ENCODE peak calls at places on chromosomes 6 and 20, in seven cellular contexts. Z is body of pancreas, F is NT2/D1, O is thyroid gland, E is cardiac muscle cell, D is brain microvascular endothelial cell, U is SK-N-SH. H is an unnamed sample. For H3K36me3, the result is how much of the 10 kb centered on the place peaks cover.

GRCh38 chr20:45039470-45039811 is 61.5 kb downstream of the KCNS1 start:
- DNase-seq in Z (no peak), F (no peak), O (no peak), E (no peak), D (no peak), U (no peak), H (no peak)

GRCh38 chr6:156756630-156757610 is 20.3 kb upstream of the ARID1B start:
- DNase-seq in Z (no peak), F (no peak), O (no peak), E (no peak), D (no peak), U (no peak), H (no peak)

GRCh38 chr6:90538651-90539050 is 48.2 kb downstream of the MAP3K7 start:
- DNase-seq in Z (no peak), F (no peak), O (no peak), E (peak), D (peak), U (no peak), H (no peak)

GRCh38 chr6:23013776-23014175 is 444.4 kb downstream of the HDGFL1 start:
- DNase-seq in Z (no peak), F (peak), O (no peak), E (no peak), D (no peak), U (no peak), H (no peak)

GRCh38 chr6:136784910-136785746 is 7.1 kb downstream of the MAP3K5 start:
- DNase-seq in Z (peak), F (no peak), O (peak), E (no peak), D (no peak), U (no peak), H (no peak)

GRCh38 chr20:50039706-50040431 is 57.1 kb downstream of the SNAI1 start:
- DNase-seq in Z (no peak), F (no peak), O (no peak), E (peak), D (no peak), U (peak), H (no peak)

GRCh38 chr20:51560550-51561307 is 18.2 kb upstream of the NFATC2 start:
- DNase-seq in Z (no peak), F (no peak), O (no peak), E (no peak), D (no peak), U (no peak), H (no peak)

GRCh38 chr6:6713660-6714446 is 125.3 kb downstream of the LY86 start:
- DNase-seq in Z (peak), F (no peak), O (no peak), E (no peak), D (peak), U (peak), H (no peak)

GRCh38 chr6:36126121-36126520 is 4.2 kb upstream of the MAPK13 start:
- DNase-seq in Z (no peak), F (no peak), O (no peak), E (no peak), D (no peak), U (no peak), H (no peak)

GRCh38 chr20:53331151-53331973 is 262.3 kb downstream of the ZNF217 start:
- DNase-seq in Z (no peak), F (peak), O (no peak), E (no peak), D (peak), U (peak), H (no peak)

GRCh38 chr6:4637691-4638433 is 138.3 kb upstream of the CDYL start:
- DNase-seq in Z (no peak), F (no peak), O (no peak), E (no peak), D (peak), U (no peak), H (no peak)

GRCh38 chr6:111113731-111114438 is 26.6 kb downstream of the SLC16A10 start:
- DNase-seq in Z (peak), F (peak), O (peak), E (peak), D (peak), U (peak), H (no peak)

GRCh38 chr6:166492092-166492491 is 94.4 kb downstream of the RAMACL start:
- DNase-seq in Z (no peak), F (no peak), O (no peak), E (no peak), D (no peak), U (no peak), H (no peak)

GRCh38 chr6:152428126-152428525 is 209.0 kb downstream of the SYNE1 start:
- DNase-seq in Z (no peak), F (no peak), O (peak), E (no peak), D (peak), U (no peak), H (no peak)

GRCh38 chr20:4814696-4815252 is 93.1 kb downstream of the PRND start:
- DNase-seq in Z (peak), F (no peak), O (no peak), E (no peak), D (no peak), U (no peak), H (no peak)

GRCh38 chr6:17233531-17233930 is 47.6 kb upstream of the RBM24 start:
- DNase-seq in Z (no peak), F (no peak), O (no peak), E (no peak), D (peak), U (no peak), H (no peak)

GRCh38 chr6:21005816-21006553 is 471.7 kb downstream of the CDKAL1 start:
- DNase-seq in Z (no peak), F (no peak), O (no peak), E (no peak), D (peak), U (peak), H (no peak)

GRCh38 chr6:136669299-136669699 is 119.1 kb upstream of the MAP7 start:
- DNase-seq in Z (no peak), F (no peak), O (peak), E (no peak), D (peak), U (no peak), H (peak)

GRCh38 chr6:33927551-33927950 is 123.7 kb upstream of the MLN start:
- DNase-seq in Z (no peak), F (no peak), O (no peak), E (no peak), D (peak), U (no peak), H (no peak)

GRCh38 chr20:63498950-63499332 is at the start of gene EEF1A2:
- DNase-seq in Z (peak), F (no peak), O (no peak), E (peak), D (no peak), U (peak), H (no peak)

GRCh38 chr20:35702051-35702823 is 3.0 kb downstream of the ROMO1 start:
- DNase-seq in Z (no peak), F (no peak), O (no peak), E (no peak), D (no peak), U (no peak), H (no peak)

GRCh38 chr20:35571566-35571965 is 29.7 kb downstream of the ERGIC3 start:
- DNase-seq in Z (no peak), F (no peak), O (no peak), E (no peak), D (no peak), U (no peak), H (no peak)

GRCh38 chr6:111846511-111847409 is 26.5 kb downstream of the FYN start:
- DNase-seq in Z (no peak), F (no peak), O (peak), E (no peak), D (no peak), U (no peak), H (no peak)

GRCh38 chr6:16108419-16108818 is 20.5 kb upstream of the MYLIP start:
- DNase-seq in Z (no peak), F (no peak), O (no peak), E (no peak), D (no peak), U (no peak), H (no peak)

GRCh38 chr6:90157441-90157840 is 139.2 kb downstream of the BACH2 start:
- DNase-seq in Z (no peak), F (no peak), O (no peak), E (no peak), D (no peak), U (no peak), H (no peak)

GRCh38 chr6:47414517-47415167 is 62.9 kb upstream of the CD2AP start:
- DNase-seq in Z (peak), F (no peak), O (no peak), E (no peak), D (peak), U (no peak), H (peak)

GRCh38 chr6:140912686-140913085 is 1220.0 kb upstream of the GJE1 start:
- DNase-seq in Z (no peak), F (no peak), O (no peak), E (no peak), D (no peak), U (no peak), H (no peak)

GRCh38 chr6:103908898-103909297 is 950.8 kb downstream of the HACE1 start:
- DNase-seq in Z (no peak), F (no peak), O (no peak), E (no peak), D (no peak), U (no peak), H (no peak)

GRCh38 chr6:15205321-15205720 is 40.5 kb upstream of the JARID2 start:
- DNase-seq in Z (no peak), F (no peak), O (no peak), E (no peak), D (no peak), U (no peak), H (no peak)

GRCh38 chr20:1911536-1911935 is 16.3 kb downstream of the SIRPA start:
- DNase-seq in Z (no peak), F (no peak), O (no peak), E (no peak), D (no peak), U (no peak), H (no peak)

GRCh38 chr6:81909981-81910910 is 157.8 kb upstream of the TENT5A start:
- DNase-seq in Z (no peak), F (no peak), O (no peak), E (no peak), D (no peak), U (no peak), H (no peak)

GRCh38 chr6:94859924-94860323 is 717.4 kb upstream of the MANEA start:
- DNase-seq in Z (no peak), F (no peak), O (no peak), E (no peak), D (no peak), U (no peak), H (no peak)

GRCh38 chr6:87698618-87699017 is 3.4 kb downstream of the AKIRIN2 start:
- DNase-seq in Z (no peak), F (no peak), O (no peak), E (no peak), D (no peak), U (no peak), H (no peak)

GRCh38 chr20:43383026-43383795 is 74.5 kb upstream of the SRSF6 start:
- DNase-seq in Z (no peak), F (no peak), O (no peak), E (no peak), D (no peak), U (no peak), H (no peak)

GRCh38 chr6:56798163-56798562 is 155.5 kb upstream of the DST start:
- DNase-seq in Z (no peak), F (no peak), O (no peak), E (no peak), D (peak), U (no peak), H (no peak)

GRCh38 chr6:90493332-90493731 is 93.5 kb downstream of the MAP3K7 start:
- DNase-seq in Z (no peak), F (no peak), O (no peak), E (no peak), D (no peak), U (no peak), H (no peak)

GRCh38 chr20:59948828-59949720 is 8.9 kb downstream of the FAM217B start:
- DNase-seq in Z (no peak), F (no peak), O (peak), E (peak), D (peak), U (peak), H (peak)

GRCh38 chr6:82980086-82980485 is 85.6 kb downstream of the UBE3D start:
- DNase-seq in Z (no peak), F (no peak), O (no peak), E (no peak), D (no peak), U (no peak), H (no peak)

GRCh38 chr6:132734694-132735236 is 20.9 kb upstream of the VNN1 start:
- DNase-seq in Z (peak), F (no peak), O (no peak), E (peak), D (no peak), U (no peak), H (no peak)

GRCh38 chr6:149484733-149485700 is at the start of gene ZC3H12D:
- DNase-seq in Z (peak), F (no peak), O (peak), E (no peak), D (peak), U (no peak), H (no peak)

GRCh38 chr6:149483849-149484635 is 772 bp downstream of the ZC3H12D start:
- DNase-seq in Z (no peak), F (no peak), O (no peak), E (no peak), D (no peak), U (no peak), H (no peak)

GRCh38 chr6:149482542-149483261 is 2.1 kb downstream of the ZC3H12D start:
- DNase-seq in Z (no peak), F (no peak), O (no peak), E (no peak), D (no peak), U (no peak), H (no peak)

GRCh38 chr6:149480502-149481280 is 4.1 kb downstream of the ZC3H12D start:
- DNase-seq in Z (no peak), F (no peak), O (no peak), E (no peak), D (no peak), U (no peak), H (no peak)

DNA sequence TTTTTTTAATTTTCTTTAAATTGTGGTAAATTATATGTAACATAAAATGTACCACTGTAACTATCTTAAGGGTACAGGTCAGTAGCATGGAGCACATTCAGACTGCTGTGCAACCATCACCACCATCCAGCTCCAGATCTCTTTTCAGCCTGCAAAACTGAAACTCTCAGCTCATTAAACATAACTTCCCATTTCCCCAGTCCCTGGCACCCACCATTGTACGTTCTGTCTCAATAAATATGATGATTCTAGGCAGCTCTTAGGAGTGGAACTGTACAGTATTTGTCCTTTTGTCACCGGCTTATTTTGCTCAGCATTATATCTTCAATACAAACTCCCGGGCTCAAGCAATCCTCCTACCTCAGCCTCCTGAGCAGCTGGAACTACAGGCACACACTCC is 1.5 kb downstream of the ZC3H12D start:
- DNase-seq in Z (no peak), F (no peak), O (no peak), E (no peak), D (no peak), U (no peak), H (no peak)
- H3K4me3 ChIP-seq in Z (no peak), F (no peak), O (no peak), E (no peak), D (no peak), U (no peak), H (no peak)

GRCh38 chr6:8085053-8085511 is 17.3 kb downstream of the EEF1E1 start:
- DNase-seq in Z (peak), F (no peak), O (peak), E (no peak), D (peak), U (no peak), H (no peak)

GRCh38 chr6:8088886-8089285 is 13.5 kb downstream of the EEF1E1 start:
- DNase-seq in Z (no peak), F (no peak), O (no peak), E (no peak), D (no peak), U (no peak), H (no peak)

GRCh38 chr6:8086755-8087306 is 15.5 kb downstream of the EEF1E1 start:
- DNase-seq in Z (no peak), F (no peak), O (no peak), E (no peak), D (no peak), U (no peak), H (no peak)

GRCh38 chr6:8087870-8088269 is 14.5 kb downstream of the EEF1E1 start:
- DNase-seq in Z (no peak), F (no peak), O (no peak), E (no peak), D (no peak), U (no peak), H (no peak)

DNA sequence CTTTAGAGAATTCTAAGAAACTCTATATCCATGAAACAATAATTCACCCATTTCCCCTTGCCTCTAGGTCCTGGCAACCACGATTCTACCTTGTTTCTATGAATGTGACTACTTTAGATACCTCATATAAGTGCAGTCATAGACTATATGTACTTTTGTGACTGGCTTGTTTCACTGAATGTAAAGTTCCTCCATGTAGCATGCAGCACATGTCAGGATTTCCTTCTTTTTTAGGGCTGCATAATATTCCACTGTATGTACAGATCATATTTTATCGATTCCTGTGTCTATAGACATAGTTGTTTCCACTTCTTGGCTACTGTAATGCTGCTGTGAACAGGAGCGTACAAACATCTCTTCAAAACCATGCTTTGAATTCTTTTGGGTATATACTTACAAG is 11.7 kb downstream of the EEF1E1 start:
- DNase-seq in Z (no peak), F (no peak), O (no peak), E (no peak), D (no peak), U (no peak), H (no peak)
- H3K36me3 ChIP-seq in Z (under half), F (half or more), O (under half), E (under half), D (under half), U (half or more), H (under half)

GRCh38 chr20:46708172-46708860 is 1.1 kb upstream of the SLC2A10 start:
- DNase-seq in Z (peak), F (no peak), O (peak), E (no peak), D (no peak), U (no peak), H (peak)
- H3K4me3 ChIP-seq in Z (no peak), F (no peak), O (no peak), E (no peak), D (no peak), U (no peak), H (no peak)

GRCh38 chr20:38079353-38079752 is 45.8 kb downstream of the RPRD1B start:
- DNase-seq in Z (no peak), F (no peak), O (no peak), E (no peak), D (no peak), U (no peak), H (no peak)
- H3K36me3 ChIP-seq in Z (under half), F (under half), O (under half), E (under half), D (under half), U (under half), H (under half)

DNA sequence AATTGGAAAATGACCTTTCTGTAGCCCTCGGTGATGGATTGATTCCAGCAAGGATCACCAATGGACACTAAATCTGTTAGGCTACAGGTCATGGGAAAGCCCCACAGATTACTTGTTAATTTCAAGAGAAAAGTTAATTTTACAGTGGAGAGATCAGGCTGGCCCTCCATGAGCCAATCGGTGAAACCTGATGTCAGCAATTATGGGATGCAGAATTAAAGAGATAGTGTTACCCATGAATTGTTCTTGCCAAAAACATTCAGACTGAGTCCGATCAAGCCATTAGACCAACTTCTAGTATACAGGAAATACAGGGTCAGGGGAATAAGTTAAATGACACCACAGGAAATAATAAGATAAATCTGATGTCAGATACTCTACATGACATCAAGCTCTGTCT is 214.9 kb upstream of the SYNDIG1 start:
- DNase-seq in Z (no peak), F (no peak), O (no peak), E (no peak), D (no peak), U (no peak), H (no peak)
- H3K4me3 ChIP-seq in Z (no peak), F (no peak), O (no peak), E (no peak), D (no peak), U (no peak), H (no peak)

GRCh38 chr20:57408131-57408530 is 16.9 kb downstream of the RBM38 start:
- DNase-seq in Z (no peak), F (no peak), O (no peak), E (no peak), D (no peak), U (no peak), H (no peak)

GRCh38 chr20:57408536-57409233 is 17.5 kb downstream of the RBM38 start:
- DNase-seq in Z (no peak), F (no peak), O (no peak), E (no peak), D (no peak), U (no peak), H (no peak)

GRCh38 chr20:57410398-57411323 is 19.5 kb downstream of the RBM38 start:
- DNase-seq in Z (no peak), F (no peak), O (no peak), E (no peak), D (no peak), U (no peak), H (no peak)

GRCh38 chr20:57409672-57410397 is 18.6 kb downstream of the RBM38 start:
- DNase-seq in Z (no peak), F (no peak), O (no peak), E (peak), D (no peak), U (no peak), H (no peak)

GRCh38 chr20:57409316-57409671 is 18.1 kb downstream of the RBM38 start:
- DNase-seq in Z (no peak), F (no peak), O (no peak), E (no peak), D (no peak), U (peak), H (no peak)
- H3K36me3 ChIP-seq in Z (under half), F (half or more), O (under half), E (under half), D (under half), U (under half), H (under half)

GRCh38 chr6:169161572-169162167 is 92.0 kb downstream of the THBS2 start:
- DNase-seq in Z (no peak), F (no peak), O (no peak), E (no peak), D (no peak), U (peak), H (no peak)
- H3K4me3 ChIP-seq in Z (no peak), F (no peak), O (no peak), E (no peak), D (no peak), U (no peak), H (no peak)

GRCh38 chr6:53264337-53264736 is 84.4 kb downstream of the ELOVL5 start:
- DNase-seq in Z (no peak), F (no peak), O (no peak), E (no peak), D (no peak), U (no peak), H (no peak)
- H3K36me3 ChIP-seq in Z (under half), F (under half), O (under half), E (under half), D (under half), U (half or more), H (under half)

DNA sequence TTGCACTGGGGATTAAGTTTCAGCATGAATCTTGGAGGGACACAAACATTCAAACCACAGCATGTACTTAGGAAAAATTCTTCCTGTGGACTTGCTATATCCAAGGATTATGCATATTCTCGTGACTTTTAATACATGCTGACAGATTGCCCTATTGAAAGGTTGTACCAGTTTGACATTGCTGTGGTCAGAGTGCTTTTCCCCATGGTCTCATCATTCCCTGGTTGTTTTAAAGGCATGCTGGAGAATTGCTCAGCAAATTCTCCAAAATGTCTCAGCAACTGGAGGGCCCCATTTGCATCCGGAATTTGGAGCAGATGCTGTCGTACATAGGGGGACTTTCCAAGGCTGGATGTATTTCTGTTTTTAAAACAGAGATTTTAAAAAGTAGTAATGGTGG is 7.4 kb downstream of the HECA start:
- DNase-seq in Z (no peak), F (no peak), O (no peak), E (no peak), D (no peak), U (no peak), H (no peak)
- H3K4me3 ChIP-seq in Z (no peak), F (no peak), O (no peak), E (no peak), D (no peak), U (no peak), H (no peak)